ENCODE peak calls at places on chromosomes 12 and 14, in ten cellular contexts. E is RWPE2; Z is PC-3; I is tibial artery; V is mesothelial cell of epicardium; X is CD8-positive, alpha-beta T cell; B is fibroblast of the aortic adventitia; A is HFF-Myc; H is bronchial epithelial cell; M is right atrium auricular region. U is an unnamed sample.
A peak's percentile ranks its signal among the peaks of the same experiment; 100 is the strongest.

GRCh38 chr14:51473808-51474207 is 177.9 kb upstream of the FRMD6 start:
- DNase-seq in E (no peak), Z (peak; percentile 72), I (no peak), V (no peak), X (no peak), B (peak; percentile 31), A (peak; percentile 71), H (peak; percentile 80), M (no peak), U (no peak)

GRCh38 chr14:36976571-36977023 is 195.8 kb downstream of the SLC25A21 start:
- DNase-seq in E (no peak), Z (peak; percentile 48), I (no peak), V (no peak), X (no peak), B (peak; percentile 43), A (no peak), H (peak; percentile 88), M (no peak), U (no peak)

GRCh38 chr12:24230061-24230460 is 280.6 kb upstream of the SOX5 start:
- DNase-seq in E (no peak), Z (no peak), I (no peak), V (no peak), X (no peak), B (no peak), A (no peak), H (no peak), M (no peak), U (no peak)

GRCh38 chr14:101033446-101034165 is 130.1 kb upstream of the RTL1 start:
- DNase-seq in E (peak; percentile 59), Z (no peak), I (peak; percentile 48), V (no peak), X (no peak), B (no peak), A (no peak), H (no peak), M (no peak), U (peak; percentile 1)

GRCh38 chr12:4626543-4626942 is 22.3 kb downstream of the AKAP3 start:
- DNase-seq in E (no peak), Z (no peak), I (no peak), V (no peak), X (no peak), B (no peak), A (no peak), H (no peak), M (no peak), U (no peak)

GRCh38 chr12:13097526-13097925 is 5.9 kb downstream of the GSG1 start:
- DNase-seq in E (no peak), Z (peak; percentile 21), I (no peak), V (no peak), X (no peak), B (peak; percentile 76), A (no peak), H (no peak), M (no peak), U (no peak)

GRCh38 chr14:83960832-83961512 is 1569.0 kb upstream of the FLRT2 start:
- DNase-seq in E (no peak), Z (no peak), I (no peak), V (no peak), X (no peak), B (no peak), A (no peak), H (no peak), M (no peak), U (no peak)

GRCh38 chr12:88726806-88727722 is 146.8 kb upstream of the KITLG start:
- DNase-seq in E (no peak), Z (peak; percentile 76), I (no peak), V (no peak), X (no peak), B (peak; percentile 15), A (no peak), H (peak; percentile 91), M (no peak), U (no peak)

DNA sequence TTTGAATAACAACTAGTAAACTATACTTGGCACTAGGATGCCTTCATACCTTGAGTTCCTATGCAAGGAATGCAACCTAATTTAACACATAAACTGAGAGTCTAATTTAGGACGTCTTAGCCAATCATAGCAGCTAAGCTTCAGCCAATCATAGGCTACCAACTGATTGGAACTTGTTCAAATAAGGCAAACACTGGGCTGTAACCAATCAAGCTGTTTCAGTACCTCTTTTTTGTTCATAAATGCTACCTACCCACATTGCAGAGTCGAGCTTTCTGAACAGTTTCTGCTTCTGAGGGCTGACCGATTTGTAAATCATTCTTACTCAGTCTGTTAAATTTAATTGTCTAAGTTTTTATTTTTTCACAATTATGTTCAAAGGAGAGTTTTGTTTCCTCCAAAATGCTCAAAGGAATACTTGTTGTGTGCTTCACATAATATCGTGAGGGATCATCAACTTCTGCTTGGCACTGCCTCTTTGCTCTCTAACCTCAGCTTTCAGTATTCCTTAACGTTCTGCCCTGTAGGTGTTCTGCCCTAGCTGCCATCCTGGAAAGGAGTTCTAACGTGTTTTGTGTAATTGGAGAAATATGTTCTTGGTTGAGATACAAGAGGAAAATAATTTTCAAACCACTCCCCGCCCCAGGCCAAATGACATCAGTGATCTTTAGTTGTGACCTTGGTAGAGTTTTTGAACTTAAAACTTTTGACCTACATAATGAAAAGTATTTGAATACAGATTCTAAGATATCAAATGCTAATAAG is 380.4 kb upstream of the MIS18BP1 start:
- DNase-seq in E (no peak), Z (no peak), I (no peak), V (no peak), X (no peak), B (no peak), A (no peak), H (peak; percentile 51), M (no peak), U (no peak)
- TF ChIP-seq CTCF in E (no peak), Z (no peak), I (no peak), V (no peak), X (no peak), B (no peak), A (no peak), H (no peak), M (no peak), U (no peak)

GRCh38 chr14:23376477-23377200 is at the start of gene CMTM5:
- DNase-seq in E (no peak), Z (no peak), I (no peak), V (no peak), X (no peak), B (no peak), A (no peak), H (no peak), M (no peak), U (no peak)

GRCh38 chr14:23377201-23377550 is 330 bp downstream of the CMTM5 start:
- DNase-seq in E (no peak), Z (no peak), I (no peak), V (no peak), X (no peak), B (no peak), A (no peak), H (no peak), M (no peak), U (no peak)

GRCh38 chr14:23378612-23379220 is 1.9 kb downstream of the CMTM5 start:
- DNase-seq in E (no peak), Z (no peak), I (no peak), V (no peak), X (no peak), B (no peak), A (no peak), H (no peak), M (no peak), U (no peak)

GRCh38 chr14:23379331-23380196 is 2.7 kb downstream of the CMTM5 start:
- DNase-seq in E (peak; percentile 78), Z (peak; percentile 81), I (no peak), V (peak; percentile 74), X (peak; percentile 68), B (peak; percentile 25), A (no peak), H (peak; percentile 58), M (peak; percentile 76), U (peak; percentile 56)

DNA sequence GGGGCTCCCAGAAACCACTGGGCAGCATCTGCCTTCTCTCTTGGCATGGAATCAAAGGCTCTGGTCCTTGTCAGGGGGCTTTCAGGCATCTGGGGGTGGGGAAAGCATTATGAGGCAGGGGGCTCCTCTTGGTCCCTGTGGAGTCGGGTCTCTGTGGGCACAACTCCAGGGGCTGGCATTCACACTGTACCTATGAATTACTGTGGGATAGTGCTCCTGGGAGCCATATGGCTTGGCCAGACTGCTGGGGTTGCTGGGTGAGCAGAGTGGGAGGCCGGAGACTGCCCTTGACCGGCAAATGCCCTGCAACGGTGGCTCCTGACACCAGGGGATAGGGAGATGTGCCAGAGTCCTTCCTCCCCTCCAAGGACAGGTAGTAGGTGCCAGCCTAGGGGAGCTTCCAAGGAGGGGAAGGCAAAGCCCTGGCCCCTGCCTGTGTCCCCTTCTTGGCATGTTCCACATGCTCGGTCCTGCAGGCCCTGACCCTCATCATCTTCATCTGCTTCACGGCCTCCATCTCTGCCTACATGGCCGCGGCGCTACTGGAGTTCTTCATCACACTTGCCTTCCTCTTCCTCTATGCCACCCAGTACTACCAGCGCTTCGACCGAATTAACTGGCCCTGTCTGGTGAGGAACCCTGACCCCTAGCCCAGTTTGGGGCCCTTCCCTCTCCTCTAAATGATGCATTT is 1.2 kb downstream of the CMTM5 start:
- DNase-seq in E (no peak), Z (no peak), I (no peak), V (no peak), X (no peak), B (no peak), A (no peak), H (no peak), M (no peak), U (no peak)
- TF ChIP-seq CTCF in E (no peak), Z (no peak), I (no peak), V (no peak), X (no peak), B (no peak), A (no peak), H (no peak), M (no peak), U (no peak)

GRCh38 chr12:80710727-80711066 is 3.3 kb downstream of the MYF6 start:
- DNase-seq in E (no peak), Z (no peak), I (no peak), V (no peak), X (no peak), B (no peak), A (no peak), H (no peak), M (no peak), U (no peak)

GRCh38 chr12:80708535-80709328 is 1.3 kb downstream of the MYF6 start:
- DNase-seq in E (no peak), Z (no peak), I (no peak), V (peak; percentile 55), X (no peak), B (no peak), A (no peak), H (no peak), M (no peak), U (no peak)

GRCh38 chr12:80707830-80708534 is 548 bp downstream of the MYF6 start:
- DNase-seq in E (no peak), Z (no peak), I (no peak), V (no peak), X (no peak), B (no peak), A (no peak), H (no peak), M (no peak), U (no peak)

GRCh38 chr12:80711866-80712265 is 4.4 kb downstream of the MYF6 start:
- DNase-seq in E (no peak), Z (no peak), I (no peak), V (no peak), X (no peak), B (no peak), A (no peak), H (no peak), M (no peak), U (no peak)

DNA sequence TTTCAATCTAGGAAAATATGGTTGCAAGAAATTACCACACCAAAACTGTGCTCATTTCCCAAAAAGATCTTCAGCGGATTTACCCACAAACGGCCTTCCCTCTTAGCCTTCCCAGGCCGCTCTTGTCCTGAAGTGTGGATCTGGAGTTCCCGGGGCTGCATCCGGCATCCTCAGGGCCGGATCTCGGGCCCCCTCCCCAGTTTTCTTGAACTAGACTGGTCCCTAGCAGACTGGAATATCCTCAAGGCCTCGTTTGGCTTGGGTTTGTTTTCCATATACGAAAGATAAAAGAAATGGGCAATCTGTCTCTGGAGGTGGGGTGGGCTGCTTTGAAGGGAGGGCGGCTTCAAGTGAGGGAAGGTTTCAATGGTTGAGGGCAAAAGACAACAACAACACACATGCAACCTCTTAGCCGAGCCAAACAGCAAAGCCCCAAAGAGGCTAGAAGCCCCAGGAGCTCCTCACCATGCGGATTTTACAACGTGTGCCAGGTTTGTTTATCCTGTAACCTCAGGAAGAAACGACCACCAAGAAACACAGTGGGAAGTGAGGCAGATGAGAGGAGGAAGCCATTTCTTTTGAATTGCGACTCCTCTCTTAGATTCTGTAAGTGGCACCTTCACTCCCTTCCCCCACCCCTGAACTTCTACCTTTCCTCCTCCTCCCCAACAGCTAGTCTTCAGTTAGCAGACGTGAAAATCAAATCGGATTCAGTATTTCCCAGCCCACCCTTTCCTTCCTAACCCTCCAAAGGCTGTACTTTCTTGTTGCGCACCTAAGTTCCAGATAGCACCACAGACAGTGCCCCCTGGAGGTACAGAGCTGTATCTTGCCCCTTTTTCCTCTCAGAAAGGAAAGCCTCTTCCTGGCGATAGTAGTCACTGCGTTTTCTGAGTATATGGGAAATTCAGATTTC is 2.6 kb downstream of the MYF6 start:
- DNase-seq in E (no peak), Z (peak; percentile 39), I (no peak), V (no peak), X (no peak), B (no peak), A (no peak), H (no peak), M (no peak), U (no peak)
- TF ChIP-seq CTCF in E (peak; percentile 32), Z (peak; percentile 74), I (no peak), V (no peak), X (no peak), B (peak; percentile 34), A (peak; percentile 49), H (peak; percentile 29), M (no peak), U (no peak)

GRCh38 chr14:57747036-57747435 is 118.9 kb downstream of the SLC35F4 start:
- DNase-seq in E (no peak), Z (peak; percentile 72), I (no peak), V (no peak), X (no peak), B (peak; percentile 57), A (no peak), H (peak; percentile 70), M (no peak), U (no peak)
- TF ChIP-seq CTCF in E (no peak), Z (no peak), I (no peak), V (no peak), X (no peak), B (no peak), A (no peak), H (no peak), M (no peak), U (no peak)

U was measured in activated B cell treated with CpG ODN at 0.5 μM for 24 hours.